ENCODE peak calls at places on chromosomes 6 and 20, in six cellular contexts. One of them, this sample, is unnamed.

GRCh38 chr20:22437354-22437753 is 147.0 kb downstream of the FOXA2 start:
- DNase-seq in PC-3: peak; percentile 11
- DNase-seq in heart right ventricle: no peak
- DNase-seq in fibroblast of lung: no peak
- DNase-seq in stomach: no peak
- DNase-seq in tibial artery: no peak
- DNase-seq in this sample: no peak

GRCh38 chr6:16136536-16137450 is 7.9 kb downstream of the MYLIP start:
- DNase-seq in PC-3: peak; percentile 87
- DNase-seq in heart right ventricle: no peak
- DNase-seq in fibroblast of lung: peak; percentile 93
- DNase-seq in stomach: peak; percentile 40
- DNase-seq in tibial artery: peak; percentile 63
- DNase-seq in this sample: no peak

GRCh38 chr20:24798930-24799705 is 150.0 kb upstream of the CST7 start:
- DNase-seq in PC-3: no peak
- DNase-seq in heart right ventricle: no peak
- DNase-seq in fibroblast of lung: peak; percentile 81
- DNase-seq in stomach: no peak
- DNase-seq in tibial artery: no peak
- DNase-seq in this sample: no peak

GRCh38 chr6:131979515-131980337 is 28.6 kb upstream of the CCN2 start:
- DNase-seq in PC-3: peak; percentile 10
- DNase-seq in heart right ventricle: no peak
- DNase-seq in fibroblast of lung: peak; percentile 100
- DNase-seq in stomach: no peak
- DNase-seq in tibial artery: no peak
- DNase-seq in this sample: no peak

GRCh38 chr6:2938632-2939083 is 32.7 kb downstream of the SERPINB6 start:
- DNase-seq in PC-3: peak; percentile 78
- DNase-seq in heart right ventricle: no peak
- DNase-seq in fibroblast of lung: no peak
- DNase-seq in stomach: peak; percentile 14
- DNase-seq in tibial artery: no peak
- DNase-seq in this sample: no peak

GRCh38 chr20:33816191-33816590 is 5.0 kb downstream of the CHMP4B start:
- DNase-seq in PC-3: no peak
- DNase-seq in heart right ventricle: no peak
- DNase-seq in fibroblast of lung: no peak
- DNase-seq in stomach: no peak
- DNase-seq in tibial artery: no peak
- DNase-seq in this sample: no peak

GRCh38 chr6:116928667-116929066 is 51.6 kb downstream of the RFX6 start:
- DNase-seq in PC-3: no peak
- DNase-seq in heart right ventricle: no peak
- DNase-seq in fibroblast of lung: no peak
- DNase-seq in stomach: no peak
- DNase-seq in tibial artery: no peak
- DNase-seq in this sample: no peak

GRCh38 chr6:55794136-55794812 is 81.1 kb downstream of the BMP5 start:
- DNase-seq in PC-3: peak; percentile 78
- DNase-seq in heart right ventricle: no peak
- DNase-seq in fibroblast of lung: peak; percentile 78
- DNase-seq in stomach: no peak
- DNase-seq in tibial artery: no peak
- DNase-seq in this sample: no peak

GRCh38 chr6:157014871-157015270 is 237.7 kb downstream of the ARID1B start:
- DNase-seq in PC-3: no peak
- DNase-seq in heart right ventricle: no peak
- DNase-seq in fibroblast of lung: no peak
- DNase-seq in stomach: no peak
- DNase-seq in tibial artery: no peak
- DNase-seq in this sample: no peak

GRCh38 chr6:14871196-14871595 is 374.7 kb upstream of the JARID2 start:
- DNase-seq in PC-3: no peak
- DNase-seq in heart right ventricle: peak; percentile 46
- DNase-seq in fibroblast of lung: peak; percentile 44
- DNase-seq in stomach: no peak
- DNase-seq in tibial artery: no peak
- DNase-seq in this sample: no peak

GRCh38 chr20:57990396-57990987 is 238.0 kb downstream of the ANKRD60 start:
- DNase-seq in PC-3: peak; percentile 41
- DNase-seq in heart right ventricle: peak; percentile 50
- DNase-seq in fibroblast of lung: peak; percentile 87
- DNase-seq in stomach: no peak
- DNase-seq in tibial artery: no peak
- DNase-seq in this sample: no peak

GRCh38 chr20:12113468-12114371 is 196.0 kb downstream of the BTBD3 start:
- DNase-seq in PC-3: peak; percentile 83
- DNase-seq in heart right ventricle: peak; percentile 62
- DNase-seq in fibroblast of lung: peak; percentile 79
- DNase-seq in stomach: peak; percentile 73
- DNase-seq in tibial artery: no peak
- DNase-seq in this sample: no peak

GRCh38 chr6:98657764-98658163 is 176.6 kb upstream of the POU3F2 start:
- DNase-seq in PC-3: peak; percentile 57
- DNase-seq in heart right ventricle: no peak
- DNase-seq in fibroblast of lung: peak; percentile 54
- DNase-seq in stomach: no peak
- DNase-seq in tibial artery: peak; percentile 20
- DNase-seq in this sample: no peak

DNA sequence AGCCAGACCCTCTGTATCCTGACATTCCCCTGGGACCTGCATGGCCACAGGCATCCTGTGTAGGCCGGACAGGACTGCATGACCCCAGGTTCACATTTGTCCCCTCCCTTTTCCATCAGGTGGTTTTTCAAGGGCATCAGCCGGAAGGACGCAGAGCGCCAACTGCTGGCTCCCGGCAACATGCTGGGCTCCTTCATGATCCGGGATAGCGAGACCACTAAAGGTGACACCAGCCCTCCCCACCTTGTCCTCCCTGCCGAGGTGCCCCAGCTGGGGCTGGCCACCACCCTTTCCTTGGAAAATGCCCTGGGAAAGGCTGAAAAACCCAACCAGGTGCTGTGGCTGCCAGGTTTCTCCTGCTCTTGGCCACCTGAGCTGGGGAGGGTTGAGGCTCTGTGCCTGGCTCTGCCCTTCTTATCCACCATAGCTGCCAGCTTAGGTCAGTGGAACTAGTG is 27.6 kb downstream of the HCK start:
- DNase-seq in PC-3: no peak
- DNase-seq in heart right ventricle: no peak
- DNase-seq in fibroblast of lung: no peak
- DNase-seq in stomach: no peak
- DNase-seq in tibial artery: no peak
- DNase-seq in this sample: no peak
- H3K27ac ChIP-seq in PC-3: no peak overlapping the region
- H3K27ac ChIP-seq in heart right ventricle: no peak overlapping the region
- H3K27ac ChIP-seq in fibroblast of lung: no peak overlapping the region
- H3K27ac ChIP-seq in stomach: no peak overlapping the region
- H3K27ac ChIP-seq in tibial artery: no peak overlapping the region
- H3K27ac ChIP-seq in this sample: peak overlapping the region; percentile 15

DNA sequence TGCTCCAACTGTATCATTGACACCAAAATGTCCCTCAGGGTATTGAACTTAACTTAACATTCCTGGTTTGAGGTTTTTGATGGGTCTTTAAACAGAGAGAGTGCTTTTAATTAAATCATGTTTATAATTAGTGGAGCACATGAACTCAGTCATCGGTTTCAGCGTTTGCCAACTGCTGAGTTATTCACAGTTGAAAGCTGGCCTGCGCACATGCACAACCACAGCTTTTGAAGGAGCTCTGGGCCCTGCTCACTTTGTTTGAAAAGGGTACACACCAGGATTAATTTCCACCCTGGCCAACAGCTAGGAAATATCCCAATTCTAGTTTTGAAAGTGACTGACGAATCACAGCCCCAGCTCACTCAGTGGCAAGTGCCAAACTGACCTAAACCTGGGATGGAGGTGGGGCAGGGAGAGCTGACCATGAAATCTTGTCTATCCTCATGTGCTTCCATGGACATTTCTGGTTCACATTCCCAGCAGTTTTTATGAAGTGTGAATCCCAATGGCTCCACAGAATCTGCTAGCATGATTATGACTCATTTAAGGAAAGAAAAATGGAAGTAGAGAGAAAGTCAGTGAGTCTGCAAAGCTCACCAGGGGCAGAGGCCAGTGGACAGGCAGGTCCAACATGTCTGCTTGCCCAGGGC is 247.8 kb downstream of the FNDC1 start:
- DNase-seq in PC-3: no peak
- DNase-seq in heart right ventricle: no peak
- DNase-seq in fibroblast of lung: no peak
- DNase-seq in stomach: no peak
- DNase-seq in tibial artery: no peak
- DNase-seq in this sample: no peak
- H3K9me3 ChIP-seq in PC-3: no peaks in the 10 kb centered on the region
- H3K9me3 ChIP-seq in heart right ventricle: peaks cover 26% of the 10 kb centered on the region
- H3K9me3 ChIP-seq in fibroblast of lung: no peaks in the 10 kb centered on the region
- H3K9me3 ChIP-seq in stomach: no peaks in the 10 kb centered on the region
- H3K9me3 ChIP-seq in tibial artery: peaks cover 13% of the 10 kb centered on the region
- H3K9me3 ChIP-seq in this sample: no peaks in the 10 kb centered on the region

DNA sequence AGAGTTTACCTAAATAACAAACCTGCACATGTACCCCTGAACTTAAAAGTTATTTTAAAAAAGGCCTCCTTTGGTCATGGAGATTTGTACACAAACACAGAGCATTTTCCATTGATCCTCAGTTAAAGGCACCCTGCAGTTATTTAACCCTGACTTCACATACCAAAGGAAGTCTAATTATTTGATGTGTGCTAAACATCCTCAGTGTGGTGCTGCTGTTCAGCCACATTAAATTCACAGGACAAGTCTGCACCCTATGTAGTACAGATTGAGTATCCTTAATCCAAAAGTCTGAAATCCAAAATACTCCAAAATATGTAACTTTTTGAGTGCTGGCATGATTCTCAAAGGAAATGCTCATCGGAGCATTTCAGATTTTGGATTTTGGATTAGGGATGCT is 21.4 kb downstream of the KCNQ5 start:
- DNase-seq in PC-3: no peak
- DNase-seq in heart right ventricle: no peak
- DNase-seq in fibroblast of lung: no peak
- DNase-seq in stomach: no peak
- DNase-seq in tibial artery: no peak
- DNase-seq in this sample: no peak
- TF ChIP-seq CTCF in PC-3: no peak
- TF ChIP-seq CTCF in heart right ventricle: no peak
- TF ChIP-seq CTCF in fibroblast of lung: no peak
- TF ChIP-seq CTCF in stomach: no peak
- TF ChIP-seq CTCF in tibial artery: no peak
- TF ChIP-seq CTCF in this sample: no peak

DNA sequence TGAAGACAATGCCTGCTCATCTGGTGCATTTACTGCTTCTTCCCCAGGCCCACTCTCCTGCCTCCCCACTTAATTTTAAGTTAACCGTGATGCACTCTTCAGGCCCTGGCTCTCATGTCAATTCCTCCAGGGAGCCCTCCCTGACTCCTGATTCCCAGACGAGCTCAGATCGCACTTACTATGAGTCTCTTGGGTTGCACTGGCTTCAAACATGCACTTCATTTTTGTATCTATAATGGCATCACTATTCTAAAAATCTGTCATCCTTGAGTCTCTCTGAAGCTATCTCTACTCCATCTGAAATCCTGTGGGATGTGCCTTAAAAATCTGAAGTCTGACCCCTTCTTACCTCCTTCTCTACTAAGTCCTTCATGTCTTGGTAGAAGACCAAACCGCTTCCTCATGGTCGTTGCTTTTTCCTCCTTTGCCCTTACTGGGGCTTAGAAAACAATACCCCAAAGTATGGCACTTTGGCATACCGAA is 24.7 kb downstream of the COX4I2 start:
- DNase-seq in PC-3: no peak
- DNase-seq in heart right ventricle: no peak
- DNase-seq in fibroblast of lung: no peak
- DNase-seq in stomach: no peak
- DNase-seq in tibial artery: no peak
- DNase-seq in this sample: no peak
- H3K27ac ChIP-seq in PC-3: no peak overlapping the region
- H3K27ac ChIP-seq in heart right ventricle: peak overlapping the region; percentile 80
- H3K27ac ChIP-seq in fibroblast of lung: no peak overlapping the region
- H3K27ac ChIP-seq in stomach: peak overlapping the region; percentile 83
- H3K27ac ChIP-seq in tibial artery: peak overlapping the region; percentile 67
- H3K27ac ChIP-seq in this sample: peak overlapping the region; percentile 64

GRCh38 chr20:55097621-55098020 is 622.2 kb downstream of the DOK5 start:
- DNase-seq in PC-3: no peak
- DNase-seq in heart right ventricle: no peak
- DNase-seq in fibroblast of lung: no peak
- DNase-seq in stomach: no peak
- DNase-seq in tibial artery: no peak
- DNase-seq in this sample: no peak

GRCh38 chr20:55099251-55099650 is 623.9 kb downstream of the DOK5 start:
- DNase-seq in PC-3: no peak
- DNase-seq in heart right ventricle: no peak
- DNase-seq in fibroblast of lung: no peak
- DNase-seq in stomach: no peak
- DNase-seq in tibial artery: no peak
- DNase-seq in this sample: no peak

GRCh38 chr20:55103188-55103587 is 627.8 kb downstream of the DOK5 start:
- DNase-seq in PC-3: no peak
- DNase-seq in heart right ventricle: no peak
- DNase-seq in fibroblast of lung: no peak
- DNase-seq in stomach: peak; percentile 61
- DNase-seq in tibial artery: no peak
- DNase-seq in this sample: no peak
- H3K9me3 ChIP-seq in PC-3: peaks cover 25% of the 10 kb centered on the region
- H3K9me3 ChIP-seq in heart right ventricle: no peaks in the 10 kb centered on the region
- H3K9me3 ChIP-seq in fibroblast of lung: no peaks in the 10 kb centered on the region
- H3K9me3 ChIP-seq in stomach: no peaks in the 10 kb centered on the region
- H3K9me3 ChIP-seq in tibial artery: no peaks in the 10 kb centered on the region
- H3K9me3 ChIP-seq in this sample: no peaks in the 10 kb centered on the region

DNA sequence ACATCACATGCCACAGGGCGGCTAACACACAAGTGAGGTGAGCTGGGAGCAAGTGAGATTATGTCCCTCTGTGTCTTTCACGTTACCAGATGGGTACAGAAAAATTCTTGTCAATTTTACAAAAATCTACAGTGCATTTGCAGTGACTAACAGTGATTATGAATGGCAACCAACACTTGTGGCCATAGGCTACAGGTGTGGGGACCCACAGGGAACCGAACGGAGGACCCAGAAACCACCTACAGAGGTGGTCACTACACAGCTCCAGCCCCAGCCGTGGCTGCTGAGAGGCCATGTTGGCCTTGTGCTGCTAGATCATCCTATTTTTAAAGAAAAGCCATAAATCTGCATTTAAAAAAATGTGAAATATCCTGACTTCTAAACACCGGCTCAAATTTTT is 50.2 kb downstream of the FYN start:
- DNase-seq in PC-3: no peak
- DNase-seq in heart right ventricle: no peak
- DNase-seq in fibroblast of lung: no peak
- DNase-seq in stomach: no peak
- DNase-seq in tibial artery: no peak
- DNase-seq in this sample: no peak
- TF ChIP-seq CTCF in PC-3: no peak
- TF ChIP-seq CTCF in heart right ventricle: no peak
- TF ChIP-seq CTCF in fibroblast of lung: no peak
- TF ChIP-seq CTCF in stomach: no peak
- TF ChIP-seq CTCF in tibial artery: no peak
- TF ChIP-seq CTCF in this sample: no peak

This sample was measured in left lung.